ENCODE peak calls at places on chromosomes 1 and 21, in five cellular contexts. One of them, this sample, is unnamed.

GRCh38 chr1:6867688-6868370 is 82.6 kb downstream of the CAMTA1 start:
- DNase-seq in T-helper 2 cell: no peak
- DNase-seq in GM12891: no peak
- DNase-seq in T47D: peak; percentile 6
- DNase-seq in effector memory CD8-positive, alpha-beta T cell: no peak
- DNase-seq in this sample: no peak

GRCh38 chr1:41726899-41727748 is 191.6 kb downstream of the HIVEP3 start:
- DNase-seq in T-helper 2 cell: no peak
- DNase-seq in GM12891: no peak
- DNase-seq in T47D: no peak
- DNase-seq in effector memory CD8-positive, alpha-beta T cell: no peak
- DNase-seq in this sample: no peak

GRCh38 chr1:8078176-8078671 is 52.1 kb upstream of the ERRFI1 start:
- DNase-seq in T-helper 2 cell: no peak
- DNase-seq in GM12891: no peak
- DNase-seq in T47D: peak; percentile 62
- DNase-seq in effector memory CD8-positive, alpha-beta T cell: no peak
- DNase-seq in this sample: peak; percentile 33

GRCh38 chr1:165837838-165838364 is 10.5 kb downstream of the UCK2 start:
- DNase-seq in T-helper 2 cell: no peak
- DNase-seq in GM12891: no peak
- DNase-seq in T47D: peak; percentile 31
- DNase-seq in effector memory CD8-positive, alpha-beta T cell: no peak
- DNase-seq in this sample: no peak

GRCh38 chr1:26064591-26064990 is 2.8 kb downstream of the TRIM63 start:
- DNase-seq in T-helper 2 cell: no peak
- DNase-seq in GM12891: no peak
- DNase-seq in T47D: no peak
- DNase-seq in effector memory CD8-positive, alpha-beta T cell: no peak
- DNase-seq in this sample: no peak

GRCh38 chr1:51989582-51990477 is 670 bp downstream of the RAB3B start:
- DNase-seq in T-helper 2 cell: no peak
- DNase-seq in GM12891: no peak
- DNase-seq in T47D: no peak
- DNase-seq in effector memory CD8-positive, alpha-beta T cell: no peak
- DNase-seq in this sample: no peak

GRCh38 chr1:155466996-155467395 is 95.6 kb downstream of the ASH1L start:
- DNase-seq in T-helper 2 cell: no peak
- DNase-seq in GM12891: no peak
- DNase-seq in T47D: no peak
- DNase-seq in effector memory CD8-positive, alpha-beta T cell: no peak
- DNase-seq in this sample: peak; percentile 49

GRCh38 chr21:22631066-22631465 is 1632.9 kb downstream of the NCAM2 start:
- DNase-seq in T-helper 2 cell: no peak
- DNase-seq in GM12891: no peak
- DNase-seq in T47D: no peak
- DNase-seq in effector memory CD8-positive, alpha-beta T cell: no peak
- DNase-seq in this sample: no peak

GRCh38 chr1:221449801-221450470 is 292.0 kb downstream of the DUSP10 start:
- DNase-seq in T-helper 2 cell: no peak
- DNase-seq in GM12891: no peak
- DNase-seq in T47D: no peak
- DNase-seq in effector memory CD8-positive, alpha-beta T cell: no peak
- DNase-seq in this sample: no peak

GRCh38 chr1:91830242-91831131 is 55.5 kb downstream of the TGFBR3 start:
- DNase-seq in T-helper 2 cell: no peak
- DNase-seq in GM12891: no peak
- DNase-seq in T47D: peak; percentile 74
- DNase-seq in effector memory CD8-positive, alpha-beta T cell: no peak
- DNase-seq in this sample: peak; percentile 98

GRCh38 chr1:235149824-235150223 is 11.2 kb downstream of the RBM34 start:
- DNase-seq in T-helper 2 cell: no peak
- DNase-seq in GM12891: no peak
- DNase-seq in T47D: no peak
- DNase-seq in effector memory CD8-positive, alpha-beta T cell: no peak
- DNase-seq in this sample: no peak

GRCh38 chr21:38478782-38479181 is 19.5 kb downstream of the ERG start:
- DNase-seq in T-helper 2 cell: no peak
- DNase-seq in GM12891: no peak
- DNase-seq in T47D: no peak
- DNase-seq in effector memory CD8-positive, alpha-beta T cell: no peak
- DNase-seq in this sample: no peak

GRCh38 chr21:44564099-44564498 is 5.5 kb upstream of the KRTAP10-3 start:
- DNase-seq in T-helper 2 cell: no peak
- DNase-seq in GM12891: no peak
- DNase-seq in T47D: no peak
- DNase-seq in effector memory CD8-positive, alpha-beta T cell: no peak
- DNase-seq in this sample: no peak

GRCh38 chr1:147800852-147801251 is 40.5 kb upstream of the GJA5 start:
- DNase-seq in T-helper 2 cell: no peak
- DNase-seq in GM12891: no peak
- DNase-seq in T47D: no peak
- DNase-seq in effector memory CD8-positive, alpha-beta T cell: no peak
- DNase-seq in this sample: no peak

GRCh38 chr21:18000961-18001522 is 181.9 kb upstream of the C21orf91 start:
- DNase-seq in T-helper 2 cell: no peak
- DNase-seq in GM12891: no peak
- DNase-seq in T47D: no peak
- DNase-seq in effector memory CD8-positive, alpha-beta T cell: no peak
- DNase-seq in this sample: no peak

GRCh38 chr1:210935905-210936304 is 198.0 kb downstream of the KCNH1 start:
- DNase-seq in T-helper 2 cell: no peak
- DNase-seq in GM12891: no peak
- DNase-seq in T47D: no peak
- DNase-seq in effector memory CD8-positive, alpha-beta T cell: no peak
- DNase-seq in this sample: no peak

GRCh38 chr21:39052718-39053117 is 130.5 kb downstream of the PSMG1 start:
- DNase-seq in T-helper 2 cell: no peak
- DNase-seq in GM12891: no peak
- DNase-seq in T47D: no peak
- DNase-seq in effector memory CD8-positive, alpha-beta T cell: no peak
- DNase-seq in this sample: no peak

GRCh38 chr1:115258302-115258866 is 79.7 kb downstream of the NGF start:
- DNase-seq in T-helper 2 cell: no peak
- DNase-seq in GM12891: no peak
- DNase-seq in T47D: no peak
- DNase-seq in effector memory CD8-positive, alpha-beta T cell: no peak
- DNase-seq in this sample: peak; percentile 44

GRCh38 chr1:65395887-65396612 is 24.4 kb upstream of the LEPR start:
- DNase-seq in T-helper 2 cell: no peak
- DNase-seq in GM12891: no peak
- DNase-seq in T47D: no peak
- DNase-seq in effector memory CD8-positive, alpha-beta T cell: no peak
- DNase-seq in this sample: peak; percentile 65

GRCh38 chr1:189606795-189607476 is 870.7 kb downstream of the BRINP3 start:
- DNase-seq in T-helper 2 cell: no peak
- DNase-seq in GM12891: no peak
- DNase-seq in T47D: no peak
- DNase-seq in effector memory CD8-positive, alpha-beta T cell: no peak
- DNase-seq in this sample: peak; percentile 1

GRCh38 chr1:47996406-47997226 is 569 bp downstream of the TRABD2B start:
- DNase-seq in T-helper 2 cell: no peak
- DNase-seq in GM12891: no peak
- DNase-seq in T47D: no peak
- DNase-seq in effector memory CD8-positive, alpha-beta T cell: no peak
- DNase-seq in this sample: no peak

GRCh38 chr1:247447162-247447909 is 10.6 kb downstream of the OR2B11 start:
- DNase-seq in T-helper 2 cell: no peak
- DNase-seq in GM12891: no peak
- DNase-seq in T47D: no peak
- DNase-seq in effector memory CD8-positive, alpha-beta T cell: no peak
- DNase-seq in this sample: no peak

GRCh38 chr1:246043556-246043955 is 463.5 kb downstream of the SMYD3 start:
- DNase-seq in T-helper 2 cell: no peak
- DNase-seq in GM12891: no peak
- DNase-seq in T47D: no peak
- DNase-seq in effector memory CD8-positive, alpha-beta T cell: no peak
- DNase-seq in this sample: no peak

GRCh38 chr1:53641481-53642214 is 97.3 kb downstream of the GLIS1 start:
- DNase-seq in T-helper 2 cell: no peak
- DNase-seq in GM12891: no peak
- DNase-seq in T47D: no peak
- DNase-seq in effector memory CD8-positive, alpha-beta T cell: no peak
- DNase-seq in this sample: no peak

GRCh38 chr1:216721878-216722277 is 1.4 kb downstream of the ESRRG start:
- DNase-seq in T-helper 2 cell: no peak
- DNase-seq in GM12891: no peak
- DNase-seq in T47D: peak; percentile 20
- DNase-seq in effector memory CD8-positive, alpha-beta T cell: no peak
- DNase-seq in this sample: no peak

GRCh38 chr1:70667771-70668170 is 256.7 kb downstream of the CTH start:
- DNase-seq in T-helper 2 cell: no peak
- DNase-seq in GM12891: no peak
- DNase-seq in T47D: peak; percentile 59
- DNase-seq in effector memory CD8-positive, alpha-beta T cell: no peak
- DNase-seq in this sample: no peak

GRCh38 chr1:32470431-32470830 is 5.6 kb downstream of the ZBTB8B start:
- DNase-seq in T-helper 2 cell: no peak
- DNase-seq in GM12891: no peak
- DNase-seq in T47D: no peak
- DNase-seq in effector memory CD8-positive, alpha-beta T cell: no peak
- DNase-seq in this sample: no peak

GRCh38 chr1:228457396-228458176 is 29.6 kb upstream of the RNF187 start:
- DNase-seq in T-helper 2 cell: peak; percentile 74
- DNase-seq in GM12891: peak; percentile 81
- DNase-seq in T47D: peak; percentile 100
- DNase-seq in effector memory CD8-positive, alpha-beta T cell: peak; percentile 86
- DNase-seq in this sample: peak; percentile 97

GRCh38 chr1:155794605-155795265 is 62.3 kb downstream of the GON4L start:
- DNase-seq in T-helper 2 cell: no peak
- DNase-seq in GM12891: no peak
- DNase-seq in T47D: no peak
- DNase-seq in effector memory CD8-positive, alpha-beta T cell: no peak
- DNase-seq in this sample: no peak

GRCh38 chr1:40421348-40421693 is 29.0 kb upstream of the ZFP69B start:
- DNase-seq in T-helper 2 cell: no peak
- DNase-seq in GM12891: no peak
- DNase-seq in T47D: no peak
- DNase-seq in effector memory CD8-positive, alpha-beta T cell: no peak
- DNase-seq in this sample: no peak

GRCh38 chr1:19306941-19307340 is 5.0 kb downstream of the AKR7A2 start:
- DNase-seq in T-helper 2 cell: no peak
- DNase-seq in GM12891: no peak
- DNase-seq in T47D: no peak
- DNase-seq in effector memory CD8-positive, alpha-beta T cell: no peak
- DNase-seq in this sample: no peak

GRCh38 chr1:8706995-8707396 is 110.4 kb downstream of the RERE start:
- DNase-seq in T-helper 2 cell: no peak
- DNase-seq in GM12891: no peak
- DNase-seq in T47D: no peak
- DNase-seq in effector memory CD8-positive, alpha-beta T cell: no peak
- DNase-seq in this sample: no peak

GRCh38 chr1:239951518-239952130 is 140.1 kb upstream of the FMN2 start:
- DNase-seq in T-helper 2 cell: no peak
- DNase-seq in GM12891: peak; percentile 18
- DNase-seq in T47D: peak; percentile 81
- DNase-seq in effector memory CD8-positive, alpha-beta T cell: peak; percentile 14
- DNase-seq in this sample: peak; percentile 66

GRCh38 chr21:15543473-15543872 is 186.3 kb upstream of the USP25 start:
- DNase-seq in T-helper 2 cell: no peak
- DNase-seq in GM12891: no peak
- DNase-seq in T47D: peak; percentile 13
- DNase-seq in effector memory CD8-positive, alpha-beta T cell: no peak
- DNase-seq in this sample: no peak